ENCODE peak calls at places on chromosomes 3 and 15, in six cellular contexts. C is GM23338, O is GM23248, E is OCI-LY7, L is neural progenitor cell, S is hepatocyte. G is an unnamed sample.

GRCh38 chr3:102032491-102033383 is 183.4 kb downstream of the NFKBIZ start:
- DNase-seq in C (no peak), O (no peak), E (no peak), L (no peak), S (no peak), G (no peak)

GRCh38 chr3:156509209-156510174 is 45.4 kb downstream of the SSR3 start:
- DNase-seq in C (peak), O (peak), E (peak), L (peak), S (peak), G (peak)

GRCh38 chr3:27568393-27568792 is 84.2 kb upstream of the SLC4A7 start:
- DNase-seq in C (no peak), O (peak), E (no peak), L (no peak), S (peak), G (peak)

GRCh38 chr3:35677797-35678196 is 38.5 kb downstream of the ARPP21 start:
- DNase-seq in C (no peak), O (no peak), E (no peak), L (no peak), S (no peak), G (no peak)

GRCh38 chr3:46629571-46630517 is 17.5 kb downstream of the FAM240A start:
- DNase-seq in C (peak), O (peak), E (peak), L (peak), S (peak), G (peak)

GRCh38 chr3:52347716-52348635 is 31.9 kb downstream of the DNAH1 start:
- DNase-seq in C (no peak), O (no peak), E (no peak), L (no peak), S (no peak), G (no peak)

GRCh38 chr3:170164720-170165119 is 16.8 kb downstream of the PHC3 start:
- DNase-seq in C (no peak), O (no peak), E (no peak), L (no peak), S (no peak), G (no peak)

GRCh38 chr3:122506450-122506849 is 8.3 kb downstream of the KPNA1 start:
- DNase-seq in C (no peak), O (no peak), E (no peak), L (no peak), S (no peak), G (no peak)

GRCh38 chr3:98039322-98040024 is 4.4 kb upstream of the GABRR3 start:
- DNase-seq in C (peak), O (peak), E (peak), L (peak), S (peak), G (peak)

GRCh38 chr15:101242999-101243336 is 8.9 kb downstream of the CHSY1 start:
- DNase-seq in C (no peak), O (no peak), E (no peak), L (peak), S (no peak), G (no peak)

GRCh38 chr3:67809370-67809935 is 155.0 kb upstream of the SUCLG2 start:
- DNase-seq in C (peak), O (no peak), E (peak), L (no peak), S (no peak), G (no peak)

GRCh38 chr3:159734681-159735080 is 254.0 kb upstream of the IL12A start:
- DNase-seq in C (no peak), O (no peak), E (no peak), L (no peak), S (no peak), G (no peak)
- TF ChIP-seq EZH2phosphoT487 in C (no peak), O (no peak), E (no peak), L (no peak), S (no peak), G (no peak)

DNA sequence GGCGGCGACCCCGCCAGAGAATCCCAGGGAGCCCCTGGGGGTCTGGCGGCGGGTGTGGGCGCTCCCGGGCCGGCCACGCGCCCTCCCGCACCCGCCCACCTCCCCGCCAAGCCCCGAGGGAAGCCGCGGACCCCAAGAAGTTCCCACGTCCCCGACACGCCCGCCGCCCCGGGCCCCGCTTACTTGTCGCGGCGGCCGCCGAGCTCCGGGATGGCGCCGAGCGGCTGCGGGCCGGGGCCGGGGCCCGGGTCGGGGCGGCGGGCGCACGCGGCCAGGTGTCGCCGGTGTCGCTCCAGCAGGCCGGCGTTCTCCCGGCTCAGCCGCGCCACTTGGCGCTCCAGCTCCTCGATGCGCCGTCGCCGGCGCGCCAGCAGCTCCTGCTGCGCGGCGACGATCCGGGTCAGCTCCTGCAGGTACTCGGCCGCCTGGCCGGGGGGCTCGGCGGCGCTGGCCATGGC is 137.6 kb downstream of the NUP210 start:
- DNase-seq in C (peak), O (peak), E (no peak), L (peak), S (peak), G (peak)
- H3K4me2 ChIP-seq in C (peak), O (no peak), E (no peak), L (peak), S (peak), G (peak)

DNA sequence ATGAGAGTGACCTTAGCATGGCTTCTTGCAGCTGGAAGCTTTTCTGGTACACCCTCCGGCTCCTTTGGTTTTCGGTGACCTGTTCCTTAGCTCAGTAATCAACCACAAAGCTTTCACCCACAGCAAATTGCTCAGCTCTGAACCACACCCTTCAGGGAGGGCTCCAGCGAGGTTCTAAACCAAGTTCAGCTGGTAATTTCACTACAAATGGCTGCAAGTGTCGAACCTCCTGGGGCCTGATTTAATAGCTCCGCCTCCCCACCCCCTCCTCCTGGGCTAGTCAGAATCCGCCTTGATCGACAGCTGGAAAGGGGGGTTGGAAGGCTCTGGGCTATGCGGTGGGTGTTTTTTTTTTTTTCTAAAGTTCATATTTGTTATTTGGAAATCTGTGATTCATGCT is 150.9 kb upstream of the MCTP2 start:
- DNase-seq in C (peak), O (peak), E (no peak), L (no peak), S (no peak), G (peak)
- TF ChIP-seq EZH2phosphoT487 in C (no peak), O (no peak), E (no peak), L (no peak), S (no peak), G (no peak)

GRCh38 chr3:177726807-177727206 is 529.5 kb upstream of the TBL1XR1 start:
- DNase-seq in C (no peak), O (no peak), E (no peak), L (no peak), S (no peak), G (no peak)

GRCh38 chr3:177725165-177725564 is 527.9 kb upstream of the TBL1XR1 start:
- DNase-seq in C (no peak), O (no peak), E (no peak), L (no peak), S (no peak), G (peak)

GRCh38 chr3:177721864-177722370 is 524.6 kb upstream of the TBL1XR1 start:
- DNase-seq in C (no peak), O (no peak), E (no peak), L (no peak), S (no peak), G (peak)

GRCh38 chr3:177722386-177722785 is 525.1 kb upstream of the TBL1XR1 start:
- DNase-seq in C (no peak), O (no peak), E (no peak), L (no peak), S (no peak), G (no peak)

DNA sequence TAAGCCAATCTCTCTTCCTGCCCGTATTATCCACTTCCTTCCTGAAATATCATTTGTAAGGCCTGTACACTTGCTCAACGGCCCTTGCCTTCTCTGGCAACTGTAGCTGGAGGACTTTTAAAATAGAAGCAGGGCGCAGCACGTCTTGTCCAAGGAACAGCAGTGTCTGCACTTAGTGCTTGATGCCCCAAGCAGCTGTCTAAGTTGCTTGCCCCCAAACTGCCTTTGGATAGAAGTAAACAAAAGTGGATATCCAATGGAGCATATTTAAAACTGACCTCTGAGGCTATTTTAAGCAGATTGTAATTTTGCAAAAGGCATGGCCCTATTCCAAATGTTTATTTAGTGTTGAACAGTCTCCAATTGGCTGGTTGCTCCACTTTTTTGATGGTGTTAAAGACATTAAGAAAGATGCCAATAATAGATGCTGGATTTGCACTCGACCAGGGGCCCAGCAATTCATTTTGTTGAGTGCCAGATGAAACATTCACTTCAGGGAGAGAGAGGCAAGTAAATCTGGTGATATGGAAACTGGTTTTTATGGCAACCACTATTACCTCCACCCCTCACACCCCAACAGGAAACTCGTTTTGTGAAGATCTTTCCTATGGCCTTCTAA is 526.8 kb upstream of the TBL1XR1 start:
- DNase-seq in C (no peak), O (no peak), E (no peak), L (no peak), S (no peak), G (no peak)
- H3K4me2 ChIP-seq in C (no peak), O (no peak), E (no peak), L (no peak), S (no peak), G (no peak)

DNA sequence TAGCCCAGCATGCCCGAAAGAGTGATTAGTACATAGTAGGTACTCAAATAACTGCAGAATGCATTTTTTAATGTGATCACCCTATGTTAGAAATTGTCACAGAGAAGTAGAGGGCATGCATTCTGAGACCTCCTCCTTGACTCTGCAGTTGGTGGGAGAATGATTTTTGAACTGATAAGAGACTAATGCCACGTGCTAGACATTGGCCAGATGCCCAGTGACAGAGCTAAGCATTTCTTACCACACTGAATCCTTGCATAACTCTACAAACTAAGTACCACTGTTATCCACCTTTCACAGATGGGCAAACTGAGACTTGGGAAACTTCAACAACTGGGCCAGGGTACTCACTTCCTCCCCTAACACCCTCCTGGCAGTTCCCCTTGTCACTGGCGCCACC is 33.5 kb upstream of the SPATA12 start:
- DNase-seq in C (no peak), O (peak), E (no peak), L (no peak), S (no peak), G (no peak)
- TF ChIP-seq EZH2phosphoT487 in C (no peak), O (no peak), E (no peak), L (no peak), S (no peak), G (no peak)

DNA sequence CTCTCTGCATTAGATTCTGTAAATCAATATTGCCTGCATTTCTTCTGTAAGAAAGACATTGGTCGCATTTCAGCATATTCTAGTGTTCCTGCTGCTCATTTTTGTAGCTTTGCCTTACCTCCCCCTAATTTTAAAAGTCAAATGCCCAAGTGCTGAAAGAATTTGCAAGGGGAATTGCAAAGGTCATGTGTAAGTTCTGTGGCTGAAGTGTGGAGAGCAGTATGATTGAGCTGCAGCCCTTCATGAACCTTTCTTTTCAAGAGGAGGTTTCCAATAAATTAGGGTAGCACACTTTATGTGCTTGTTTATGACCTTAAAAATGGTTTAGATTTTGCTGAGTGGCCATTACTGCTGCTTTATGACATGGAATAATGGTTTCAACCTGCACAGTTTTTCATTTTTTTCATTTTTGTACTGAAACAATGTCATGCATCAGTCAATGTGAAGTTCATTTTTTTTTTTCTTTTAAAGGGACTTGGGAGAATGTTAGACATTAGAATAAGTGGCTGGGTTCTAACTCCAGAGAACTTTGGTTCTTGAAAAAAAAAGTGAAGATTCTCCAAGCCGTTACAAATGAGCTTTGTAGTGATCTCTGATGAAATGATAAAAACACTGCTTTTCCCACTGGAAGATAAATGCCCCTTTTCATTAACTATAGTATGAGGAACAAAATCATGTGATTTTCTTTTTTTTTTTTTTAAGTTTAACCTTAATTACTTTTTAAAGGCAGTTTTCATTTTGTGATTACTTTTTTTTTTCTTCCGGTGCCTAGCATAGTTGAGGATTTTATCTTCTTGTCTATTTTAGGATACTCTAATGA is 99.6 kb downstream of the MITF start:
- DNase-seq in C (no peak), O (no peak), E (no peak), L (no peak), S (no peak), G (no peak)
- H3K4me2 ChIP-seq in C (no peak), O (peak), E (no peak), L (no peak), S (peak), G (peak)

GRCh38 chr3:194869482-194870169 is 183.9 kb downstream of the FAM43A start:
- DNase-seq in C (no peak), O (peak), E (no peak), L (no peak), S (no peak), G (peak)
- TF ChIP-seq EZH2phosphoT487 in C (no peak), O (no peak), E (no peak), L (no peak), S (no peak), G (no peak)